ENCODE peak calls at places on chromosome 2, in four cellular contexts. B is stomach, R is endothelial cell of umbilical vein, T is HepG2. E is an unnamed sample.
A peak's percentile ranks its signal among the peaks of the same experiment; 100 is the strongest.

GRCh38 chr2:169732583-169733358 is 861 bp upstream of the KLHL23 start:
- DNase-seq in B (no peak), T (peak; percentile 68), R (no peak), E (no peak)

GRCh38 chr2:239689410-239689809 is 288.6 kb upstream of the HDAC4 start:
- DNase-seq in B (no peak), R (no peak), T (no peak), E (peak; percentile 25)

GRCh38 chr2:173075781-173076556 is at the start of gene MAP3K20:
- DNase-seq in R (peak; percentile 70), T (peak; percentile 38), B (peak; percentile 73), E (no peak)

GRCh38 chr2:170022692-170023091 is 155.3 kb upstream of the MYO3B start:
- DNase-seq in T (no peak), R (no peak), B (no peak), E (no peak)

GRCh38 chr2:144201126-144201525 is 318.8 kb downstream of the ZEB2 start:
- DNase-seq in T (no peak), R (no peak), B (no peak), E (no peak)

GRCh38 chr2:175930504-175930903 is 71.6 kb downstream of the LNPK start:
- DNase-seq in B (no peak), T (no peak), R (peak; percentile 36), E (no peak)

GRCh38 chr2:104004818-104005217 is 849.1 kb upstream of the POU3F3 start:
- DNase-seq in T (no peak), B (no peak), R (no peak), E (no peak)

GRCh38 chr2:203804070-203804469 is 63.5 kb upstream of the CTLA4 start:
- DNase-seq in T (no peak), B (no peak), R (no peak), E (no peak)

GRCh38 chr2:240455719-240456606 is 20.5 kb downstream of the GPC1 start:
- DNase-seq in T (no peak), B (peak; percentile 62), R (no peak), E (no peak)

GRCh38 chr2:25373269-25373981 is 31.7 kb upstream of the DNMT3A start:
- DNase-seq in T (no peak), B (peak; percentile 93), R (no peak), E (peak; percentile 77)

GRCh38 chr2:72757177-72757775 is 68.6 kb downstream of the EXOC6B start:
- DNase-seq in B (peak; percentile 53), T (peak; percentile 100), R (peak; percentile 78), E (no peak)

GRCh38 chr2:36839976-36840617 is 126.2 kb downstream of the STRN start:
- DNase-seq in R (no peak), T (no peak), B (no peak), E (no peak)

GRCh38 chr2:128604045-128604444 is 285.4 kb upstream of the HS6ST1 start:
- DNase-seq in B (no peak), R (no peak), T (no peak), E (no peak)

GRCh38 chr2:59888015-59888414 is 665.4 kb downstream of the BCL11A start:
- DNase-seq in R (no peak), B (no peak), T (no peak), E (no peak)

GRCh38 chr2:237231593-237231992 is 145.9 kb downstream of the COPS8 start:
- DNase-seq in B (no peak), T (no peak), R (no peak), E (no peak)

GRCh38 chr2:27185331-27186026 is 26.4 kb upstream of the ATRAID start:
- DNase-seq in T (peak; percentile 86), R (no peak), B (peak; percentile 41), E (peak; percentile 94)

GRCh38 chr2:56185101-56185581 is 1.4 kb downstream of the CCDC85A start:
- DNase-seq in R (no peak), T (no peak), B (no peak), E (no peak)
- H3K27ac ChIP-seq in R (peak overlapping the region; percentile 77), T (no peak overlapping the region), B (peak overlapping the region; percentile 43), E (peak overlapping the region; percentile 11)

GRCh38 chr2:16224298-16225045 is 284.1 kb downstream of the MYCN start:
- DNase-seq in B (no peak), R (no peak), T (no peak), E (no peak)
- TF ChIP-seq POLR2A in B (no peak), R (no peak), T (no peak), E (no peak)

GRCh38 chr2:226644342-226644957 is 155.2 kb downstream of the IRS1 start:
- DNase-seq in R (no peak), T (no peak), B (no peak), E (no peak)
- H3K27ac ChIP-seq in R (no peak overlapping the region), T (no peak overlapping the region), B (no peak overlapping the region), E (no peak overlapping the region)

DNA sequence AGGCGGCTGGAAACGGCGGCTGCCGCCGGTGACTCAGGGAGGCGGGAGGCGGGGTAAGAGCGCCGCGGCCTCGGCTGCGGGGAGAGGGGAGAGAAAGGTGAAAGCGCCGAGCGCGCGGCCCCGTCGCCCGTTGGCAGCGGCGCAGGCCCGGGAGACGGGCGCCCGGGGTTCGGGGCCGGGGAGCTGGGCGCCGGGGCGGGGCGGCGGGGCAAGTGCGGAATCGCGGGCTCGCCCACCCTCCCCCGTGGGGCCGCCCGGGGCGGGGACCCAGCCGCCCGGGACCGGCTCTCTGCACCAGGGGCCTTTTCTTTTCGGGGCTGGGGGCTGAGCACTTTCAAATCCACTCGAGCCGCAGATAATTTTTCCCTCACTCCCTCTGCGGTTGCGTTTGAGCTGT is 219 bp downstream of the KDM3A start:
- DNase-seq in R (no peak), T (no peak), B (no peak), E (no peak)
- TF ChIP-seq POLR2A in R (peak; percentile 79), T (peak; percentile 94), B (no peak), E (peak; percentile 96)

GRCh38 chr2:85580206-85580605 is 2.8 kb downstream of the VAMP8 start:
- DNase-seq in B (no peak), R (no peak), T (no peak), E (no peak)
- H3K27ac ChIP-seq in B (peak overlapping the region; percentile 90), R (no peak overlapping the region), T (no peak overlapping the region), E (peak overlapping the region; percentile 45)

GRCh38 chr2:183038341-183039300 is at the start of gene NCKAP1:
- DNase-seq in B (peak; percentile 94), T (peak; percentile 76), R (peak; percentile 88), E (peak; percentile 94)
- TF ChIP-seq POLR2A in B (no peak), T (no peak), R (no peak), E (peak; percentile 69)

GRCh38 chr2:234595829-234596228 is 98.9 kb upstream of the ARL4C start:
- DNase-seq in R (no peak), B (no peak), T (no peak), E (peak; percentile 27)
- H3K27ac ChIP-seq in R (no peak overlapping the region), B (no peak overlapping the region), T (no peak overlapping the region), E (no peak overlapping the region)

DNA sequence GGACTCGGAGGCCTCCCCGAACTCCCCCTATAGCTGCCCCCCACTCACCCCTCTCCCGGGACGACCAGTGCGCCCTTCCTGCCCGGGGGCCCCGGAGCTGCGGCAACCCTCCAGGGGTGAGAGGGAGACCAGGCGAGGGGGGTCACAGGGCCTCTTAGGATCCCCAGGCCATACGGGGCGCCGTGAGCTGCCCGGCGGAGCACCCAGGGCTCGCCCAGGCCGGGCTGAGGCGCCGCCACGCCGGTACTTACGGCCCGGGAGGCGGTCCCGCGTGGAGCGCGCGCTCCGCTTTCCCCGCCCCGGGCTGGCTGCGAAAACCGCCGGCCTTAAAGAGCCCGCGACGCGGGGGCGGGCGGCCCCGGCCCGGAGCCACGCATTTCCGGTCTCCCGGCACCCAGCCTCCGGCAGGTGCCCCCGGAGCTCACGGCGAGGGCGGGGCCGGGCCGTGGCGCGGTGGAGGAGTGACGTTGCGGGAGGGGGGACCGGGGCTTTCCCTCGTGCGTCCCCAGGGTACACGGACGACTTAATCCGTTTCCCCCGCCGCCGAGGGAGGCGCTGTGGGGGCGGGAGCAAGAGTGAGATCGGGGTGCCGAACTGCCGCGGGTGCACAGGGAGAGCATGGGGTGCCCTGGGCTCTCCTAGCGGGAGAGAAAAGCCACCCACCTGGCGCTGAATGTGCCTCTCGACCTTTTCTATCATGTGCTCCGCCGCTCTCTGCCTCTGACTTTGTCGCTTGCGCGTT is at the start of gene METTL21A:
- DNase-seq in R (peak; percentile 86), T (peak; percentile 94), B (peak; percentile 92), E (no peak)
- TF ChIP-seq POLR2A in R (no peak), T (peak; percentile 83), B (no peak), E (peak; percentile 57)

GRCh38 chr2:44326548-44327269 is 34.6 kb downstream of the PREPL start:
- DNase-seq in T (no peak), B (no peak), R (no peak), E (no peak)

GRCh38 chr2:44329343-44329742 is 32.0 kb downstream of the PREPL start:
- DNase-seq in T (no peak), B (no peak), R (no peak), E (no peak)

GRCh38 chr2:44324971-44325426 is 36.3 kb downstream of the PREPL start:
- DNase-seq in B (no peak), T (no peak), R (no peak), E (no peak)

GRCh38 chr2:44321360-44321759 is 39.9 kb downstream of the PREPL start:
- DNase-seq in T (no peak), R (no peak), B (no peak), E (no peak)

DNA sequence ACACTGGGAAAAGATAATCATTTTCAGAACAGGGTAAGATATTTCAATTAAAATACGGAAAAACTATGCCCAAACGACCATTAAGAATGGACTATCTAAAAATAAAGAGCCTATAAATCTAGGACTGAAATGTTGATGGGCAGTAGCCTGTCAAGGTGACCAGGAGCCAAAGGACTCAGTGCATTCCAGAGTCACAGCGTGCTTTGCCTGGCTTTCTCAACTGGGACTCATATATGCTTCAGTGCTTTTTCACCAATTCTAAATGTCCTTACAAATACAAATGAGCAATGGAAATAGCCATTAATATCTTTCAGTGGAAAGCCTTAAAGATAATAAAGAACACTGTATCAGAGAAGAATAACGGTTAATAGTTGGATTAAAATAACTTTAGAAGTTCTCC is 35.4 kb downstream of the PREPL start:
- DNase-seq in B (no peak), T (no peak), R (no peak), E (no peak)
- H3K27ac ChIP-seq in B (no peak overlapping the region), T (no peak overlapping the region), R (no peak overlapping the region), E (no peak overlapping the region)

GRCh38 chr2:140593159-140593558 is 1537.7 kb downstream of the LRP1B start:
- DNase-seq in T (no peak), B (no peak), R (no peak), E (no peak)
- TF ChIP-seq POLR2A in T (no peak), B (no peak), R (no peak), E (no peak)

E was measured in vagina.